ENCODE peak calls at places on chromosomes 7 and 10, in six cellular contexts. O is WTC11, T is glutamatergic neuron, C is breast epithelium, V is GM06990, Y is neural crest cell. Q is an unnamed sample.

GRCh38 chr7:117444646-117445045 is 17.4 kb upstream of the ASZ1 start:
- DNase-seq in Y (no peak), T (no peak), V (no peak), C (no peak), O (no peak), Q (no peak)

GRCh38 chr7:158591944-158592343 is 4.3 kb upstream of the PTPRN2 start:
- DNase-seq in V (no peak), T (no peak), Y (no peak), C (no peak), O (no peak), Q (no peak)

GRCh38 chr7:116357776-116358670 is 141.5 kb upstream of the CAV2 start:
- DNase-seq in C (no peak), V (no peak), T (no peak), O (no peak), Y (no peak), Q (no peak)

GRCh38 chr10:131850490-131850880 is 50.3 kb upstream of the PPP2R2D start:
- DNase-seq in T (no peak), C (no peak), Y (no peak), O (no peak), V (no peak), Q (no peak)

GRCh38 chr10:5596611-5597341 is 69.6 kb downstream of the ASB13 start:
- DNase-seq in Y (no peak), V (no peak), T (no peak), O (no peak), C (no peak), Q (no peak)

GRCh38 chr7:100965723-100966541 is 3.4 kb upstream of the MUC12 start:
- DNase-seq in Y (peak; percentile 99), C (peak; percentile 80), O (peak; percentile 99), V (peak; percentile 80), T (peak; percentile 100), Q (peak; percentile 100)

GRCh38 chr7:146090023-146090645 is 26.5 kb upstream of the CNTNAP2 start:
- DNase-seq in T (no peak), Y (no peak), O (no peak), V (peak; percentile 3), C (no peak), Q (no peak)

GRCh38 chr10:29412452-29413004 is 123.7 kb downstream of the LYZL1 start:
- DNase-seq in C (no peak), O (no peak), Y (no peak), T (no peak), V (no peak), Q (no peak)

GRCh38 chr10:102504179-102504975 is 605 bp downstream of the SUFU start:
- DNase-seq in O (peak; percentile 76), Y (peak; percentile 62), V (no peak), C (no peak), T (peak; percentile 59), Q (peak; percentile 33)

GRCh38 chr7:138679793-138680192 is 21.4 kb downstream of the SVOPL start:
- DNase-seq in C (no peak), T (no peak), Y (no peak), O (no peak), V (no peak), Q (no peak)

DNA sequence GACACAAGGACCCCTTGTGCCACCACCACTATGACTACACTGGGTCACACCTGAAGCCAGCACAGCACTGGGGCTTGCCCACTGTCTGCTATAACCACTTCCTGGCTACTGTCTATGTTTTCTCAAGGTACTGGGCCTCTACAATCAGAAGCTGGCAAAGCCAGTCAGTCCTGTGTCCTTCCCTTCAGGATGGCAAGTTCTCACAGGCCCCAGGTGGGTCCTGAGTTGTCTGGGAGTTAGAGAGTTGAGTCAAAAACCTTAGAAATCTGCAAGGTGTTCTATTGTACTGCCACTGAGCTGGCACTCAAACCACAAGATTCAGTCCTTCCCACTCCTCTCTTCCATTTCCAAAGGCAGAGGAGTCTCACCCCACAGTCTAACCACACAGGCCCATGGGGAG is 705.5 kb downstream of the IPMK start:
- DNase-seq in Y (no peak), T (no peak), V (no peak), C (no peak), O (no peak), Q (no peak)
- TF ChIP-seq CTCF in Y (no peak), T (no peak), V (no peak), C (no peak), O (no peak), Q (no peak)

DNA sequence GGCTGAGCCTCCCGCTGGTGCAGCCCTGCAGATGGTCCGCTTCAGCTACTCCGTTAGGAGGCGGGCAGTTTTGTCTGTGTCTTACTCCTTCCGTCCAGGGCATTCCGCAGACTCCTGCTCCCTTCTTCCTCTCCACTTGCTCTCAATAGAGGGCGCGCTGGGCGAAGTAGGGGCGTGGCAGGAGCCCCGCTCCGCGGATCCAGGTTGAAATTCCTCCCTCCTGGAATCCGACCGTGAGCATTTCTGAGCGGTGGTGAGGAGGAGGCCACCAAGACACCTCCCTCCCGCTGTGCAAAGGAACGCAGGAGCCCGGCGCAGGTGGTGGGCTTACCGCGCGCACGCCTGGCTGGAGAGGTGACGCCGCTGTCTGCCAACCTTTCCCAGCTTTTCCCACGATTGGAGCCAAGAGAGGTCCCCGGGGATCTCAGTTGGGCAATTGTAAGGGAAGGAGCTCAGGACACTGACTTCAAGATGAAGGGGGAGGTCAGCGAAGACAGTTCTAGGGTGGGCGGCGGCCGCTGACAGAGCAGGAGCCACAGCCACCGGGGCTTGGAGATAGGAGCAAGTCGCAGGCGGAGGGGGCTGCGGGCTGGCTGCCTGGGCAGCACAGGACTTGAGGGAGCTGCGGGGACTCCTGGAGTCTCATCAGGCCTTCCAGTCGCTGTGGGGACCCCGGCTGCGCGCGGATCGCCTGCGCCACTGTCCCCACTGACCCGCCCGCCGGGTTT is 1011.3 kb downstream of the XPNPEP1 start:
- DNase-seq in V (no peak), O (peak; percentile 95), T (peak; percentile 82), Y (peak; percentile 71), C (peak; percentile 61), Q (peak; percentile 78)
- TF ChIP-seq CTCF in V (peak; percentile 7), O (peak; percentile 26), T (no peak), Y (peak; percentile 69), C (no peak), Q (no peak)

GRCh38 chr10:128632694-128633093 is 506.5 kb upstream of the MKI67 start:
- DNase-seq in T (no peak), C (no peak), V (no peak), O (no peak), Y (no peak), Q (no peak)

GRCh38 chr10:128630787-128631252 is 504.6 kb upstream of the MKI67 start:
- DNase-seq in T (no peak), C (no peak), O (no peak), Y (no peak), V (no peak), Q (no peak)

GRCh38 chr10:128629111-128630096 is 503.2 kb upstream of the MKI67 start:
- DNase-seq in O (no peak), Y (no peak), V (no peak), C (no peak), T (no peak), Q (no peak)

GRCh38 chr10:128631801-128632241 is 505.6 kb upstream of the MKI67 start:
- DNase-seq in O (no peak), V (no peak), Y (no peak), T (no peak), C (no peak), Q (no peak)

GRCh38 chr10:128633864-128634541 is 507.8 kb upstream of the MKI67 start:
- DNase-seq in O (no peak), V (no peak), Y (no peak), C (no peak), T (no peak), Q (no peak)
- TF ChIP-seq CTCF in O (no peak), V (no peak), Y (peak; percentile 30), C (no peak), T (no peak), Q (no peak)

GRCh38 chr7:40805361-40805760 is 670.6 kb downstream of the SUGCT start:
- DNase-seq in O (no peak), V (no peak), T (no peak), Y (no peak), C (no peak), Q (no peak)
- TF ChIP-seq CTCF in O (no peak), V (no peak), T (no peak), Y (no peak), C (no peak), Q (no peak)

DNA sequence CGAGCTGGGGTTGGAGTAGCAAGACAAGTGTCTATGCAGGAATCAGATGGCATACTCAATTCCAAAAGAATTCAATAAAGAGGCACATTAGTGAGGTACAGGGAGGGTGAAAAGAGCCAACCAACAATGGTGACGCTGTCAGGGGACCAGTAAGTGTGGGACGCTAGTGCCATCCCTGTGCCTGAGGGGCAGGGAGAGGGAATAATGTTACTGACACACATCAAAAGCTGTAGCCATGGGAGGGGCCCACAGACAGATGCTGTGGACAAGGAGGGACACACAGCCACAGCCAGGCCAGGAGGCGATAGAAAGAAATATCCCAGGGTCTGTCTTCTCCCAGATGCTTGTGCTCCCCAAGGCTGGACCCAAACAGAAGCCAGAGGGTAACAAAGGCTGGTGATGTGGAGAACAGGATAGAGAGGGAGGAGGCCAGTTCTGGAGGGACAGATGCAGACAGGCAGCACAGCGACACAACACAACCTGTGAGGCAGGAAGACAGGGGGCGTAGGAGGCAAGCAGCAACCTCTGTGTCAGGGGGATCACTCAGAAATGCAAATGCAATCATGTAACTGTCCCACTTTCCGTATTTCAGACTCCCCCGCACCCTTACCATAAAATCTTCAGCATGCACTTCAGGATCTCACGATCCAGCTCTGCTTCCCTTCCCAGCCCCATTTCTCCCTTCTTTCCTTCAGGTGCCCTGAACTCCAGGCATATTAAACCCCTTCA is 240.5 kb upstream of the FZD8 start:
- DNase-seq in T (peak; percentile 38), Y (no peak), V (no peak), C (no peak), O (peak; percentile 40), Q (no peak)
- TF ChIP-seq CTCF in T (no peak), Y (no peak), V (no peak), C (no peak), O (no peak), Q (no peak)

DNA sequence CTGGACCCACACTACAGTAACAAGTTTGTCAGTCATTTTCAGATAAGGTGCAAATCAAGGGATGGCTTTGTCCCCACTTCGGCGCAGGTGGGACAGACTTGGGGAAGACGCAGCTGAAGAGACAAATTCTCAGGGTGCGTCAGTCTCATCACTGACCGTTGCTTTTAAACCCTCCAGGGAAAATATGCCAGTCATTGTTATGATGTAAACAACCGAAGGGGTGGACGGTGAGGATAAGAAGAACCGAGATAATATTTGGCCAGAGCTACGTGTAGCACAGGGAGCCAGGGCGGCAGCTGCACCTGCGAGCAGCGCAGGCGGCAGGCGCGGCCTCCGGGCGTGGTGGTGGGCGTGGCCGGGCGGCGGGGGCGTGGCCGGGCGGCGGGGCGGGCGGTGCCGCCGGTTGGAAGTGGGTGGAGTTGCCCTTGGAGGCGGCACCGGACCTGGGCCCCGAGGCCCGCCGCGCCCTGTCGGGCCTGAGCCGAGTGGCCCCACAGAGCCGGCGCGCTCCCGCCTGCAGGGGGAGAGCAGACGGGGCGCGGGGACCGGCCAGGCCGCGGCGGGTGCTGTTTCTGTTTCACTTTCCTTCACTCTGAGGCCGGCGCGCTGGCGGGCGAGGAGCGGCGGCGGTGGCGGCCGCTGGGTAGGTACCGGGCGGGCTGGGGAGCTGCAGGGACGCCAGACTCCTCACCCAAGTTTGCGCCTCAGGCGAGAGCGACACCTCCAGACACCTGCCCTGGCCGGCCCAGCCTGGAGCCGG is at the start of gene PCGF5:
- DNase-seq in Y (peak; percentile 79), V (peak; percentile 94), O (peak; percentile 89), C (peak; percentile 89), T (peak; percentile 86), Q (peak; percentile 90)
- TF ChIP-seq CTCF in Y (peak; percentile 53), V (peak; percentile 8), O (no peak), C (no peak), T (peak; percentile 24), Q (peak; percentile 49)